ENCODE peak calls at places on chromosomes 11 and 22, in four cellular contexts. M, H, F and Y are unnamed samples.

GRCh38 chr22:35337932-35338331 is 38.2 kb downstream of the TOM1 start:
- DNase-seq in M (no peak), H (no peak), F (no peak), Y (no peak)

GRCh38 chr22:46057206-46057605 is 80.2 kb upstream of the WNT7B start:
- DNase-seq in M (no peak), H (no peak), F (no peak), Y (no peak)

GRCh38 chr11:134405436-134405835 is 6.6 kb downstream of the B3GAT1 start:
- DNase-seq in M (no peak), H (no peak), F (no peak), Y (no peak)

GRCh38 chr11:64834723-64835615 is 9.5 kb downstream of the CDC42BPG start:
- DNase-seq in M (no peak), H (no peak), F (no peak), Y (no peak)

GRCh38 chr11:9880657-9881056 is 216.8 kb downstream of the SWAP70 start:
- DNase-seq in M (no peak), H (no peak), F (no peak), Y (no peak)

GRCh38 chr11:61783717-61784505 is 8.5 kb downstream of the TMEM258 start:
- DNase-seq in M (no peak), H (no peak), F (no peak), Y (no peak)

GRCh38 chr22:31579835-31580242 is 82.2 kb downstream of the PISD start:
- DNase-seq in M (no peak), H (no peak), F (no peak), Y (no peak)

GRCh38 chr11:34245043-34245442 is 112.8 kb downstream of the ABTB2 start:
- DNase-seq in M (no peak), H (no peak), F (no peak), Y (no peak)

GRCh38 chr11:120208777-120209176 is 2.1 kb upstream of the OAF start:
- DNase-seq in M (no peak), H (no peak), F (no peak), Y (no peak)

GRCh38 chr11:96949464-96949863 is 559.7 kb downstream of the JRKL start:
- DNase-seq in M (no peak), H (no peak), F (no peak), Y (no peak)

GRCh38 chr11:94868468-94868867 is 100.3 kb downstream of the AMOTL1 start:
- DNase-seq in M (no peak), H (no peak), F (no peak), Y (no peak)

GRCh38 chr11:11894486-11894885 is 52.7 kb downstream of the USP47 start:
- DNase-seq in M (no peak), H (no peak), F (no peak), Y (no peak)

GRCh38 chr22:41779889-41780505 is 20.5 kb upstream of the CCDC134 start:
- DNase-seq in M (no peak), H (no peak), F (no peak), Y (no peak)

GRCh38 chr11:128300785-128301184 is 286.6 kb downstream of the ETS1 start:
- DNase-seq in M (no peak), H (no peak), F (no peak), Y (no peak)

GRCh38 chr11:128304666-128305485 is 282.5 kb downstream of the ETS1 start:
- DNase-seq in M (no peak), H (no peak), F (no peak), Y (no peak)

GRCh38 chr11:128303383-128303782 is 284.0 kb downstream of the ETS1 start:
- DNase-seq in M (no peak), H (no peak), F (no peak), Y (no peak)

GRCh38 chr11:128305588-128305987 is 281.8 kb downstream of the ETS1 start:
- DNase-seq in M (no peak), H (no peak), F (no peak), Y (no peak)

DNA sequence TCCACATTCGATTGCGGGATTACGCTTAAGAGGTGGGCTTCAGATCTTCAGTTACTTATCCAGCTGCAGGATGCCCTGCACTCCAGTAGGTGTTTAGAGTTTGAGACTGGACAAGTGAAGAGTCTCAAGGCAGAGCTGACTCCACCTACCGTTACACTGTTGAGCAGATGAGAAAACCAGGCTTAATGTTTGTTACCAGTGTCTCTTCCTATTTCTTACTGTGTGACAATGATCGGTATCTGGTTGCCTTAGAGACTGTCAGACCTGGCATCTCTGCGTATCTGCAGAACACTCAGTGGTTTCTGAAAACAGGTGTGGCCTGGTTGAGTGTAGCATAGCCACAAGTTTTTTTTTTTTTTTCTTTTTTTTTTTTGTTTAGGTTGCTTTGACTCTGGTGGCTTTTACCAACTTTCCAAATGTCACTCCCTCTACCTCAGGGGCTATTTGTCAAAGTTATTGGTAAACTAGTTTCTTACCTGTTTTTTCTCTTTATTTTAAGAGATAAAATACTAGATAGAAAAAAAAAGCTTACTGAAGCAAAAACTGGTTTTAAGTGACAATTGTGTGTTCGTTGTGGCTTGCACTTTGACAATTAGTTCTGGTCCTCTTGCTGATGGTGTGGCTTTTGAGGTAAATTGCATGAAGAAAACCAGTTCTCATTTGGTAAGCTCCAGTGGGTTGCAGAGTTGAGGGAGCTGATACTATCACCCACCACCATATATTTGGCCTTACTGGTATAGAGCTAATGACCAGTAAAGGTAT is 284.8 kb downstream of the ETS1 start:
- DNase-seq in M (no peak), H (no peak), F (no peak), Y (peak)
- TF ChIP-seq CTCF in M (no peak), H (no peak), F (no peak), Y (peak)

GRCh38 chr11:57255618-57256017 is 18.6 kb upstream of the APLNR start:
- DNase-seq in M (no peak), H (no peak), F (no peak), Y (no peak)
- TF ChIP-seq CTCF in M (no peak), H (no peak), F (no peak), Y (no peak)

DNA sequence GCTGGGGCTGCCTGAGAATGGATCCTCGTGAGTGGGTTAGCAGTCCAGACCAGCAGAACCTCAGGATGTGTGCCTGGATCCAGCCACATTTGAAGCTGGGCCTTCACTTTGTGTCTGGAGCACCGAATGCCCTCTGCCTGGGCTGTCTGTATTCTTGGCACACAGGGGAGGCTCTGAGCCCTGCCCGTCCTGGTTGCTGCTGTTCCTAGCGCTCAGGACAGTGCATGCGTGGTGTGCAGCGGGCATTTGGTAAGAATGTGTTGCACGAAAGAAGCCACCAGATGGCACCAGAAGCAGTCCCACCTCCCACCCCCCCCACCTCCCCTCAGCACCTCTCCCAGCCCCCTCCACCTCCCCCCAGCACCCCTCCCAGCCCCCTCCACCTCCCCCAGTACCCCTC is 4.1 kb upstream of the MAPK11 start:
- DNase-seq in M (peak), H (peak), F (peak), Y (no peak)
- TF ChIP-seq CTCF in M (no peak), H (peak), F (peak), Y (peak)

GRCh38 chr22:21020802-21021429 is 6.0 kb downstream of the P2RX6 start:
- DNase-seq in M (no peak), H (peak), F (peak), Y (no peak)
- TF ChIP-seq CTCF in M (peak), H (peak), F (peak), Y (peak)

GRCh38 chr11:6473481-6474422 is at the start of gene TRIM3:
- DNase-seq in M (peak), H (peak), F (peak), Y (no peak)
- TF ChIP-seq CTCF in M (no peak), H (no peak), F (peak), Y (no peak)

DNA sequence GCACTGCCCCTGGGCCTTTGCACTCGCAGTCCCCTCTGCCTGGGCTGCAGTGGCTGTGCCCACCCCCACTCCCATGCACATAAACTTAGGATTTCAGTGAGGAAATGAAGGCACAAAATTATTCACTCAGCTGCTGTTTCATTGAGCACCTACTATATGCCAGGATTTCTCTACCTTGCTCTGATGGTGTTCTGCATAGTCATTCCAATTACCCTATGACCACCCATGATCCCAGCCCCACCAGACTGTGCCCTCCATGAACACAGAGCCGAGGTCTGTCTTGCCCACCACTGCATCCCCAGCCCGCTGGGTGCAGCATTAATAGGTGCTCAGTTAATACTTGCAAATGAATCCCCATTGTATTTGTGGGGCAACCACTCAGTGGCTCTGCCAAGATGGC is 10.9 kb downstream of the CYTH4 start:
- DNase-seq in M (no peak), H (no peak), F (no peak), Y (no peak)
- TF ChIP-seq CTCF in M (no peak), H (no peak), F (no peak), Y (no peak)

GRCh38 chr11:101323997-101324396 is 194.4 kb upstream of the PGR start:
- DNase-seq in M (no peak), H (no peak), F (peak), Y (no peak)
- TF ChIP-seq CTCF in M (no peak), H (no peak), F (peak), Y (no peak)

GRCh38 chr11:113874920-113875413 is 405 bp downstream of the USP28 start:
- DNase-seq in M (no peak), H (no peak), F (peak), Y (no peak)
- TF ChIP-seq CTCF in M (no peak), H (no peak), F (no peak), Y (no peak)

GRCh38 chr11:69662806-69663205 is 12.3 kb downstream of the LTO1 start:
- DNase-seq in M (no peak), H (no peak), F (no peak), Y (no peak)

GRCh38 chr11:69661413-69661715 is 13.8 kb downstream of the LTO1 start:
- DNase-seq in M (no peak), H (no peak), F (no peak), Y (no peak)

GRCh38 chr11:69663326-69663725 is 11.8 kb downstream of the LTO1 start:
- DNase-seq in M (no peak), H (no peak), F (no peak), Y (no peak)

GRCh38 chr11:69664103-69664775 is 10.9 kb downstream of the LTO1 start:
- DNase-seq in M (no peak), H (no peak), F (no peak), Y (no peak)

GRCh38 chr11:69662021-69662698 is 13.0 kb downstream of the LTO1 start:
- DNase-seq in M (no peak), H (no peak), F (peak), Y (no peak)
- TF ChIP-seq CTCF in M (peak), H (no peak), F (peak), Y (peak)